ENCODE peak calls at places on chromosomes 4 and X, in nine cellular contexts. Z is thoracic aorta; X is lower leg skin; M is GM23248; H is fibroblast of the aortic adventitia; D is CD4-positive, CD25-positive, alpha-beta regulatory T cell; G is mesenchymal stem cell; S is heart right ventricle; E is transverse colon. B is an unnamed sample.

GRCh38 chrX:134752558-134752957 is 94.3 kb upstream of the PLAC1 start:
- DNase-seq in G (peak; percentile 49), D (no peak), X (no peak), H (no peak), S (no peak), E (no peak), M (no peak), Z (no peak), B (no peak)

GRCh38 chr4:112633477-112634235 is 3.1 kb downstream of the ZGRF1 start:
- DNase-seq in S (no peak), M (peak; percentile 72), H (peak; percentile 72), D (no peak), G (peak; percentile 53), X (no peak), Z (no peak), E (no peak), B (no peak)

GRCh38 chr4:168486961-168487820 is 6.9 kb upstream of the DDX60L start:
- DNase-seq in Z (no peak), E (no peak), M (peak; percentile 84), D (no peak), G (peak; percentile 52), S (no peak), H (peak; percentile 48), X (no peak), B (no peak)

GRCh38 chrX:149010899-149011224 is 494.2 kb downstream of the IDS start:
- DNase-seq in D (no peak), G (no peak), Z (no peak), M (no peak), S (no peak), E (no peak), X (no peak), H (no peak), B (no peak)

GRCh38 chr4:2222838-2223237 is 19.1 kb downstream of the HAUS3 start:
- DNase-seq in G (no peak), H (no peak), Z (no peak), S (no peak), E (no peak), M (no peak), X (no peak), D (no peak), B (no peak)

GRCh38 chr4:177047070-177047850 is 254.5 kb upstream of the VEGFC start:
- DNase-seq in S (peak; percentile 52), G (peak; percentile 74), Z (no peak), E (peak; percentile 53), M (peak; percentile 87), X (no peak), D (peak; percentile 10), H (peak; percentile 87), B (peak; percentile 50)

GRCh38 chr4:151676301-151676700 is 84.5 kb downstream of the GATB start:
- DNase-seq in Z (no peak), H (peak; percentile 81), G (peak; percentile 68), X (no peak), S (no peak), E (no peak), D (no peak), M (peak; percentile 95), B (no peak)

GRCh38 chr4:132642196-132642817 is 506.8 kb upstream of the PCDH10 start:
- DNase-seq in H (peak; percentile 46), Z (no peak), D (no peak), M (peak; percentile 27), X (no peak), E (no peak), G (peak; percentile 67), S (no peak), B (no peak)

GRCh38 chr4:159271857-159272256 is 169.0 kb downstream of the RAPGEF2 start:
- DNase-seq in D (no peak), Z (no peak), M (no peak), H (no peak), G (no peak), X (no peak), S (no peak), E (no peak), B (no peak)

GRCh38 chr4:144589512-144589911 is 56.4 kb upstream of the HHIP start:
- DNase-seq in S (no peak), X (no peak), Z (no peak), E (no peak), M (no peak), H (no peak), D (no peak), G (no peak), B (no peak)

GRCh38 chr4:38034986-38035882 is 75.0 kb downstream of the PTTG2 start:
- DNase-seq in S (no peak), D (peak; percentile 18), E (no peak), X (peak; percentile 41), G (peak; percentile 67), H (peak; percentile 84), Z (no peak), M (peak; percentile 76), B (no peak)

GRCh38 chr4:65437102-65437501 is 233.2 kb downstream of the EPHA5 start:
- DNase-seq in S (no peak), M (no peak), D (no peak), X (no peak), E (no peak), H (peak; percentile 78), Z (no peak), G (no peak), B (no peak)

GRCh38 chr4:91471280-91471679 is 832.5 kb upstream of the GRID2 start:
- DNase-seq in X (no peak), Z (no peak), S (no peak), G (no peak), M (no peak), D (no peak), E (no peak), H (no peak), B (no peak)

GRCh38 chr4:94577136-94577535 is 125.4 kb downstream of the PDLIM5 start:
- DNase-seq in G (peak; percentile 80), E (peak; percentile 15), S (no peak), D (no peak), H (peak; percentile 66), X (no peak), M (peak; percentile 82), Z (peak; percentile 11), B (peak; percentile 22)

GRCh38 chr4:105632599-105632998 is 75.9 kb downstream of the INTS12 start:
- DNase-seq in E (no peak), Z (no peak), S (no peak), D (no peak), M (no peak), G (no peak), X (no peak), H (no peak), B (no peak)

GRCh38 chr4:76993787-76994641 is 44.5 kb downstream of the SEPTIN11 start:
- DNase-seq in D (peak; percentile 33), E (no peak), G (no peak), Z (no peak), H (no peak), X (no peak), S (no peak), M (no peak), B (no peak)
- H3K4me3 ChIP-seq in D (peak overlapping the region; percentile 77), E (no peak overlapping the region), G (no peak overlapping the region), Z (no peak overlapping the region), H (no peak overlapping the region), X (no peak overlapping the region), S (no peak overlapping the region), M (no peak overlapping the region), B (no peak overlapping the region)

GRCh38 chrX:151973262-151973661 is 1.2 kb downstream of the GABRE start:
- DNase-seq in G (no peak), D (no peak), H (peak; percentile 31), S (no peak), E (no peak), X (no peak), M (peak; percentile 34), Z (no peak), B (no peak)
- H3K4me3 ChIP-seq in G (no peak overlapping the region), D (no peak overlapping the region), H (peak overlapping the region; percentile 76), S (peak overlapping the region; percentile 51), E (peak overlapping the region; percentile 58), X (no peak overlapping the region), M (peak overlapping the region; percentile 94), Z (peak overlapping the region; percentile 80), B (no peak overlapping the region)

GRCh38 chr4:183074288-183074990 is 24.6 kb upstream of the WWC2 start:
- DNase-seq in H (peak; percentile 34), G (peak; percentile 21), M (peak; percentile 53), E (no peak), S (no peak), D (no peak), Z (no peak), X (no peak), B (no peak)
- H3K4me3 ChIP-seq in H (no peak overlapping the region), G (no peak overlapping the region), M (no peak overlapping the region), E (no peak overlapping the region), S (no peak overlapping the region), D (no peak overlapping the region), Z (no peak overlapping the region), X (no peak overlapping the region), B (no peak overlapping the region)

DNA sequence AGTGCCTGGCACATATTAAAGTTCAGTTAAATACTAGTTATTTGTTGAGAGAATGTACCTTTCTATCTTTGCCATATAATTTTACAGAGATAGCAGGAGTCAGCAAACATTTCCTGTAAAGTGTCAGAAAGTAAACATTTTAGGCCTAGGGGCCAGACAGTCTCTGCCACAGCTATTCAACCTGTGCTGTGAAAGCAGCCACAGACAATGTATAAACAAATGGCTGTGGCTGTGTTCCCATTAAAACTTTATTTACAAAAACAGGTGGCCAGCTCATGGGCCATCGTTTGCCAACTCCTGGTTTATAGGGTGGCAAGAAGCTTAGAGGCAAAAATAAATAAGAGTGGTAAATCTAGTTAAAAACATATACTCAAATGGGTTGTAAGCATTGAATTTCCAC is 34.0 kb upstream of the BRS3 start:
- DNase-seq in Z (no peak), S (no peak), G (no peak), X (no peak), M (no peak), H (no peak), D (no peak), E (no peak), B (no peak)
- H3K4me3 ChIP-seq in Z (no peak overlapping the region), S (no peak overlapping the region), G (no peak overlapping the region), X (no peak overlapping the region), M (no peak overlapping the region), H (no peak overlapping the region), D (no peak overlapping the region), E (no peak overlapping the region), B (no peak overlapping the region)

GRCh38 chr4:129094347-129094746 is 1.0 kb upstream of the SCLT1 start:
- DNase-seq in D (no peak), M (peak; percentile 2), G (peak; percentile 20), H (peak; percentile 2), E (no peak), S (no peak), Z (no peak), X (no peak), B (no peak)
- H3K4me3 ChIP-seq in D (peak overlapping the region; percentile 99), M (peak overlapping the region; percentile 92), G (no peak overlapping the region), H (no peak overlapping the region), E (peak overlapping the region; percentile 69), S (no peak overlapping the region), Z (peak overlapping the region; percentile 79), X (no peak overlapping the region), B (peak overlapping the region; percentile 80)